ENCODE peak calls at places on chromosomes 4 and X, in six cellular contexts. V, W, E, C, G and I are unnamed samples.

GRCh38 chr4:140485939-140486338 is 12.2 kb downstream of the MGAT4D start:
- DNase-seq in V (no peak), W (no peak), E (no peak), C (no peak), G (no peak), I (no peak)

GRCh38 chr4:8032381-8032780 is 92.7 kb upstream of the AFAP1 start:
- DNase-seq in V (no peak), W (no peak), E (no peak), C (no peak), G (no peak), I (no peak)

GRCh38 chrX:38768079-38768478 is 33.2 kb upstream of the MID1IP1 start:
- DNase-seq in V (peak; percentile 40), W (no peak), E (no peak), C (no peak), G (no peak), I (peak; percentile 1)

GRCh38 chr4:65437102-65437501 is 233.2 kb downstream of the EPHA5 start:
- DNase-seq in V (no peak), W (no peak), E (no peak), C (no peak), G (no peak), I (no peak)

GRCh38 chr4:80365928-80366327 is 30.4 kb downstream of the CFAP299 start:
- DNase-seq in V (peak; percentile 72), W (peak; percentile 17), E (peak; percentile 52), C (no peak), G (peak; percentile 25), I (no peak)

GRCh38 chr4:84928089-84928488 is 38.4 kb downstream of the WDFY3 start:
- DNase-seq in V (no peak), W (no peak), E (no peak), C (no peak), G (no peak), I (no peak)

GRCh38 chrX:79477691-79478090 is 110.6 kb upstream of the ITM2A start:
- DNase-seq in V (no peak), W (no peak), E (no peak), C (no peak), G (no peak), I (no peak)

GRCh38 chrX:15158736-15159406 is 111.0 kb downstream of the ASB9 start:
- DNase-seq in V (peak; percentile 21), W (no peak), E (no peak), C (no peak), G (no peak), I (no peak)

DNA sequence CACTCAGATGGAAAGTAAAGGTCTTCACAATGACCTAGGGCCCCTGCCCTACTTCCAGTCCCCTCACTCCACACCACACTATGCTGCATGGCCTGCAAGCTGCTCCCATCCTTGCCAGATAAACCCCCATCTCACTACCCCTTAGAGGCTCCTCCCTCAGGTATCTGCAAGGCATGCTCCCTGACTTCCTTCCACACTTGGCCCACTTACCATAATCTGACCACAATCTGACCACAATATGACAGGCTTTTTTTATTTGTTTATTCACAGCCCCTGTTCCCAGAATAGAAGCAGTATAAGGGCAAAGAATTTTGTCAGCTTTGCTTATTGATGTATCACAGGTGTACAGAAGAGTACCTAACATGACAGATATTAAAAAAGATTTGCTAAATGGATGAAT is 124.7 kb downstream of the CAMK2D start:
- DNase-seq in V (peak; percentile 42), W (peak; percentile 21), E (no peak), C (no peak), G (peak; percentile 22), I (no peak)
- H3K4me1 ChIP-seq in V (peaks cover 23% of the 10 kb centered on the region), W (no peaks in the 10 kb centered on the region), E (peaks cover 63% of the 10 kb centered on the region), C (peaks cover 33% of the 10 kb centered on the region), G (peaks cover 42% of the 10 kb centered on the region), I (peaks cover 47% of the 10 kb centered on the region)

DNA sequence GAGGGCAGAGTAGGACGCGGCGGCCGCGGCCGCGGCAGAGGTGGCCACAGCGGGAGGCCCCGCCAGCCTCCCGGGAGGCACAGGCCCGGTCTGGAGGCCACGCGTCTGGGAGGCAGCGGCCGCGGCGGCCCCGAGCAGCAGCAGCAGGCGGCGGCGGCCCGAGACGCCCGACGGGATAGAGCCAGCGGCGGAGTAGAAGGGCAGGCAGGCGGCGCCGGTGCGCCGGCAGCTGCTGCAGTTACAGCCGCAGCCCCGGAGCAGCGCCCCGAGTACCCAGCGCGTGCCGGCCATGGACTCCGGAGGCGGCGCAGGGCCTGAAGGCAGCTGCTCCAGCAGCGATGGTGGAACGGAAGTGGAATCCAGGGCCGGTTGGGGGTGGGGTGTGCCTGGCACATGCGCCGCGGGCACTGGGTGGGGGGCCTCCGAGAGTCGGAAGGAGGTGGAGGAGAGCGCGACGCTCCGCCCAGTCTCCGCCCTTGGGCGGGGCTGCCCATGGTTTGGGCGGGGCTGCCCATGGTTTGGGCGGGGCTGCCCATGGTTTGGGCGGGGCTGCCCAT is at the start of gene GRSF1:
- DNase-seq in V (peak; percentile 96), W (peak; percentile 91), E (peak; percentile 97), C (peak; percentile 95), G (peak; percentile 94), I (no peak)
- H3K4me1 ChIP-seq in V (peaks cover 22% of the 10 kb centered on the region), W (peaks cover 15% of the 10 kb centered on the region), E (peaks cover 30% of the 10 kb centered on the region), C (no peaks in the 10 kb centered on the region), G (peaks cover 29% of the 10 kb centered on the region), I (peaks cover 6% of the 10 kb centered on the region)

GRCh38 chr4:38603652-38604051 is 60.3 kb upstream of the KLF3 start:
- DNase-seq in V (no peak), W (no peak), E (no peak), C (no peak), G (no peak), I (no peak)
- H3K4me1 ChIP-seq in V (peaks cover 5% of the 10 kb centered on the region), W (peaks cover 41% of the 10 kb centered on the region), E (peaks cover 30% of the 10 kb centered on the region), C (no peaks in the 10 kb centered on the region), G (peaks cover 11% of the 10 kb centered on the region), I (no peaks in the 10 kb centered on the region)

DNA sequence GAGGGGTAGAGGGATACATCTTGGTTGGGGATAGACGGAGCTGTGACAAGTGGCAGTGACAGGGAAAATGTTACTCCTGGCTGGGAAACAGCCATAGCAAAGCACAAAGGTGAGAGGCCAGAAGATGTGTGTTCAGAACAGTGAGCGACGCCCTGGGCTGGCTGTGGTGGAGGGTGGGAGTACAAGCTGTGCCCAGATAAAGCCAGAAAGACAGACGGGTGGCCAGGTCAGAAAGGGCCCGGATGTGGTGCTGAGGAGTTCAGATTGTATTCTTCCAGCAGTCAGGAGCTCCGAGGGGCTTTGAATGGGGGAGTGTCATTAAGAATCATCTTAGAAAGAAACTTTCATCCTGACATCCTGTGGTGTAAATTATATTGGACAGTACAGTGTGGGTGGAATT is 27.9 kb downstream of the CCDC149 start:
- DNase-seq in V (no peak), W (peak; percentile 14), E (no peak), C (no peak), G (no peak), I (no peak)
- H3K4me1 ChIP-seq in V (no peaks in the 10 kb centered on the region), W (no peaks in the 10 kb centered on the region), E (no peaks in the 10 kb centered on the region), C (no peaks in the 10 kb centered on the region), G (no peaks in the 10 kb centered on the region), I (no peaks in the 10 kb centered on the region)

GRCh38 chr4:184473515-184474260 is 662 bp downstream of the IRF2 start:
- DNase-seq in V (peak; percentile 71), W (no peak), E (peak; percentile 67), C (peak; percentile 38), G (peak; percentile 39), I (no peak)
- H3K4me1 ChIP-seq in V (peaks cover 34% of the 10 kb centered on the region), W (peaks cover 23% of the 10 kb centered on the region), E (peaks cover 66% of the 10 kb centered on the region), C (no peaks in the 10 kb centered on the region), G (peaks cover 42% of the 10 kb centered on the region), I (peaks cover 9% of the 10 kb centered on the region)

GRCh38 chr4:1712216-1713002 is at the start of gene SLBP:
- DNase-seq in V (peak; percentile 99), W (peak; percentile 92), E (peak; percentile 99), C (peak; percentile 97), G (peak; percentile 98), I (no peak)
- H3K4me1 ChIP-seq in V (peaks cover 34% of the 10 kb centered on the region), W (peaks cover 28% of the 10 kb centered on the region), E (peaks cover 65% of the 10 kb centered on the region), C (peaks cover 29% of the 10 kb centered on the region), G (peaks cover 51% of the 10 kb centered on the region), I (peaks cover 36% of the 10 kb centered on the region)

DNA sequence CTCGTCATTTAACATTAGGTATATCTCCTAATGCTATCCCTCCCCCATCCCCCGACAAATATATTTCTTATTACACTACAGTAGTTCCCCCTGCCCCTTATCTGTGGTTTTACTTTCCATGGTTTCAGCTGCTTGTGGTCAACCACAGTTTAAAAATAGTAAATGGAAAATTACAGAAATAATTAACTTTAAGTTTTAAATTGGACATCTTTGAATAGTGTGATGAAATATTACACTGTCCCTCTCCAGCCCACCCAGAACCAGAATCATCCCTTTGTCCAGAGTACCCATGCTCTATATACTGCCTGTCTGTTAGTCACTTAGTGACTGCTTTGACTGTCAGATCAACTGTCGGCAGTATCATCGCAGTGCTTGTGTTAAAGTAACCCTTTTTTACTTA is 47.4 kb upstream of the VEGFC start:
- DNase-seq in V (no peak), W (no peak), E (no peak), C (no peak), G (no peak), I (no peak)
- H3K4me1 ChIP-seq in V (no peaks in the 10 kb centered on the region), W (no peaks in the 10 kb centered on the region), E (no peaks in the 10 kb centered on the region), C (no peaks in the 10 kb centered on the region), G (no peaks in the 10 kb centered on the region), I (no peaks in the 10 kb centered on the region)

GRCh38 chr4:76689079-76689817 is 208.7 kb downstream of the SOWAHB start:
- DNase-seq in V (peak; percentile 5), W (no peak), E (peak; percentile 62), C (peak; percentile 51), G (no peak), I (no peak)
- H3K4me1 ChIP-seq in V (peaks cover 9% of the 10 kb centered on the region), W (peaks cover 5% of the 10 kb centered on the region), E (peaks cover 24% of the 10 kb centered on the region), C (peaks cover 40% of the 10 kb centered on the region), G (peaks cover 6% of the 10 kb centered on the region), I (peaks cover 2% of the 10 kb centered on the region)